ENCODE peak calls at places on chromosomes 6 and 20, in five cellular contexts. U is A172, L is KG1, W is hypothalamus, N is NCI-H1105. T is an unnamed sample.

GRCh38 chr20:31996996-31997395 is 13.2 kb upstream of the CCM2L start:
- DNase-seq in U (no peak), L (no peak), W (no peak), N (no peak), T (no peak)

GRCh38 chr20:48657426-48658197 is 170.2 kb downstream of the PREX1 start:
- DNase-seq in U (peak; percentile 67), L (peak; percentile 64), W (peak; percentile 72), N (peak; percentile 52), T (peak; percentile 73)

GRCh38 chr6:33292996-33293682 is 3.7 kb downstream of the PFDN6 start:
- DNase-seq in U (no peak), L (no peak), W (no peak), N (no peak), T (no peak)

GRCh38 chr20:53146201-53146891 is 174.2 kb downstream of the TSHZ2 start:
- DNase-seq in U (peak; percentile 46), L (no peak), W (no peak), N (no peak), T (no peak)

GRCh38 chr20:53582574-53583351 is 10.9 kb downstream of the ZNF217 start:
- DNase-seq in U (peak; percentile 83), L (no peak), W (no peak), N (no peak), T (peak; percentile 84)

GRCh38 chr6:159760602-159761057 is 1.2 kb upstream of the ACAT2 start:
- DNase-seq in U (peak; percentile 64), L (no peak), W (no peak), N (no peak), T (peak; percentile 39)

GRCh38 chr20:36666181-36666740 is 20.3 kb upstream of the SLA2 start:
- DNase-seq in U (no peak), L (no peak), W (no peak), N (no peak), T (no peak)

GRCh38 chr6:137341721-137342195 is 122.6 kb upstream of the IFNGR1 start:
- DNase-seq in U (peak; percentile 37), L (no peak), W (peak; percentile 54), N (peak; percentile 75), T (no peak)

GRCh38 chr6:82129814-82130213 is 117.7 kb downstream of the IBTK start:
- DNase-seq in U (no peak), L (no peak), W (no peak), N (no peak), T (no peak)

GRCh38 chr6:53437557-53438202 is 88.9 kb upstream of the ELOVL5 start:
- DNase-seq in U (peak; percentile 71), L (no peak), W (no peak), N (peak; percentile 7), T (peak; percentile 71)

GRCh38 chr20:57065646-57066045 is 200.8 kb downstream of the BMP7 start:
- DNase-seq in U (peak; percentile 37), L (no peak), W (no peak), N (no peak), T (no peak)

GRCh38 chr20:56171087-56172012 is 77.2 kb upstream of the MC3R start:
- DNase-seq in U (no peak), L (no peak), W (peak; percentile 21), N (no peak), T (no peak)

T was measured in HAP-1.